ENCODE peak calls at places on chromosomes 16 and 17, in four cellular contexts. R is cardiac muscle cell, L is tibial artery, Q is heart left ventricle. S is an unnamed sample. For H3K4me1, the result is how much of the 10 kb centered on the place peaks cover.

GRCh38 chr16:84055801-84056634 is 13.4 kb upstream of the SLC38A8 start:
- DNase-seq in R (no peak), L (no peak), Q (no peak), S (no peak)

GRCh38 chr16:898761-899677 is 71.8 kb downstream of the LMF1 start:
- DNase-seq in R (no peak), L (no peak), Q (peak), S (no peak)

GRCh38 chr17:58532555-58532951 is 18.1 kb upstream of the MTMR4 start:
- DNase-seq in R (no peak), L (no peak), Q (no peak), S (no peak)

GRCh38 chr16:74574146-74574545 is 32.8 kb downstream of the GLG1 start:
- DNase-seq in R (no peak), L (no peak), Q (no peak), S (no peak)

GRCh38 chr17:78356163-78356713 is 3.6 kb downstream of the SOCS3 start:
- DNase-seq in R (peak), L (no peak), Q (no peak), S (no peak)

GRCh38 chr16:75116081-75116910 is at the start of gene LDHD:
- DNase-seq in R (peak), L (peak), Q (peak), S (peak)

GRCh38 chr16:67112591-67113399 is 3.1 kb downstream of the PHAF1 start:
- DNase-seq in R (no peak), L (no peak), Q (no peak), S (no peak)

GRCh38 chr16:79988721-79989220 is 388.2 kb upstream of the MAF start:
- DNase-seq in R (no peak), L (no peak), Q (no peak), S (no peak)

GRCh38 chr16:66634527-66635196 is 30.2 kb downstream of the CMTM3 start:
- DNase-seq in R (no peak), L (no peak), Q (no peak), S (no peak)

GRCh38 chr17:17779015-17779611 is 57.7 kb downstream of the SREBF1 start:
- DNase-seq in R (no peak), L (no peak), Q (no peak), S (no peak)

GRCh38 chr16:50547340-50547865 is 793 bp upstream of the NKD1 start:
- DNase-seq in R (peak), L (peak), Q (peak), S (no peak)

GRCh38 chr17:59165933-59166342 is 10.4 kb downstream of the PRR11 start:
- DNase-seq in R (peak), L (no peak), Q (no peak), S (no peak)

GRCh38 chr17:81426676-81427445 is 31.6 kb downstream of the BAHCC1 start:
- DNase-seq in R (no peak), L (no peak), Q (no peak), S (no peak)

GRCh38 chr16:167117-167462 is 1.3 kb downstream of the HBM start:
- DNase-seq in R (no peak), L (no peak), Q (no peak), S (no peak)

GRCh38 chr17:9044796-9045470 is 23.6 kb downstream of the NTN1 start:
- DNase-seq in R (no peak), L (no peak), Q (no peak), S (no peak)

GRCh38 chr17:7909080-7909479 is 7.0 kb downstream of the RNF227 start:
- DNase-seq in R (no peak), L (no peak), Q (no peak), S (no peak)

GRCh38 chr17:78541488-78542237 is 35.5 kb downstream of the DNAH17 start:
- DNase-seq in R (no peak), L (no peak), Q (no peak), S (no peak)

GRCh38 chr16:29816694-29817441 is 916 bp downstream of the PAGR1 start:
- DNase-seq in R (peak), L (peak), Q (peak), S (no peak)

GRCh38 chr16:8866118-8866883 is 2.5 kb downstream of the CARHSP1 start:
- DNase-seq in R (peak), L (peak), Q (no peak), S (no peak)

GRCh38 chr16:81567987-81568748 is 123.6 kb downstream of the CMIP start:
- DNase-seq in R (peak), L (no peak), Q (peak), S (no peak)

GRCh38 chr17:50534222-50534978 is 1.9 kb downstream of the EPN3 start:
- DNase-seq in R (no peak), L (no peak), Q (no peak), S (no peak)

GRCh38 chr17:6574689-6575595 is 18.6 kb upstream of the PITPNM3 start:
- DNase-seq in R (peak), L (peak), Q (no peak), S (peak)

GRCh38 chr17:80949451-80950421 is 41.9 kb upstream of the CHMP6 start:
- DNase-seq in R (no peak), L (no peak), Q (peak), S (no peak)

GRCh38 chr16:2808181-2808580 is 8.9 kb upstream of the PRSS21 start:
- DNase-seq in R (no peak), L (no peak), Q (no peak), S (no peak)

GRCh38 chr17:60135160-60135950 is 14.4 kb upstream of the CA4 start:
- DNase-seq in R (peak), L (peak), Q (peak), S (peak)

GRCh38 chr16:69073181-69073669 is 32.2 kb upstream of the HAS3 start:
- DNase-seq in R (peak), L (no peak), Q (no peak), S (peak)

DNA sequence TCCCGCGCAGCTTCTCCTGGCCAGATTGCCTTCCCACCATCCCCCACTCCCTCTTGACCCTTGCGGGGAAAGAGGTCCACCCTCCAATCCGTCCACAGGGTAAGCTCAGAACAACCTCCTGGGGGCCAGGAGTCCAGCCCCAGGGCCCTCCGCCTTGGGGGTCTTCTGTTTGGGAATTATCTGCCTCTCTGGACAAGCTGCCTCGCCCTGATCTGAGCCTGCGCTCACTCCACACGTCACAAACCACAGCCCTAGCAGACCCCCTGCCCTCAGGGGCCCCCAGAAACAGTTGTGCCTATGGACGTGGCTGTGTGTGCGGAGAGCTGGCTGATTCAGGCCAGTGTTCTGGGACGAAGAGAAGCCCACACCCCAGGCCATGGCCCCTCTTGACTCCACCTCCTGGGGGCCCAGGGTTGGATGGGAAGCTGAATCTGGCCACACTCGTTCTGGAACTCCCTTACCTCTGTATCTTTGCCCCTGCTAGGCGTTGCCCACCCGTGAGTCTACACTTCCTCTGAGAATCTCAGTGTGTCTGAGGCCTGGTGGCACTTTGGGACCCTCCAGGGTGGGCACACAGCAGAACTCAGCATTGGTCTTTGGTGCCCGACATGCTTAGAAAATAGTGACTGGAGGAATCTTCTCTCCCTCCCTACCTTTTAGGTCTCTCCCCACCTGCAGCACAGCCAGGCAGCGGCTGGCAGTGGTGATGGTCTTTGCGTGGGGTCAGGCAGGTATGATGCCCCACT is 119.9 kb upstream of the SMURF2 start:
- DNase-seq in R (no peak), L (no peak), Q (no peak), S (no peak)
- H3K4me1 ChIP-seq in R (under half), L (under half), Q (under half), S (under half)

DNA sequence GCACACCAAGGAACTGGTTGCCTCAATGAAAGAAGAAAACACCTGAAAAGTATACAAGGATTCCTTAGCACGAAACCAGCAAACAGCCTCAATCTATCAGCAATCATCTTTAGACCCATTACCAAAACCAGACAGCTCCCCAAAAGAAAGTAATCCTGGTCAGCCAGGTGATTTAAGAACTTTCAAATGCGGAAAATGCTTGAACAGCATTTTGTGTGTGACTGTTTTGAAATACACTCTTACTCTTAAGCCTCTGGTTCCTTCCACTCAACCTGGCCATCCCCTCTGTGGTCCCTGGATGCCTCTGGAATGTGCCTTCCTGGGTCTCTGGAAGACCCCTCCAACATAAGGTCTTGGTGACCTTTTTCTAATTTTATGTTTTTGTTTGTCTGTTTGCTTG is 70.5 kb upstream of the NOG start:
- DNase-seq in R (no peak), L (no peak), Q (no peak), S (no peak)
- H3K4me3 ChIP-seq in R (no peak), L (no peak), Q (no peak), S (no peak)

GRCh38 chr17:75263051-75263450 is 1.4 kb downstream of the MRPS7 start:
- DNase-seq in R (no peak), L (no peak), Q (no peak), S (no peak)
- H3K4me1 ChIP-seq in R (under half), L (under half), Q (under half), S (under half)

GRCh38 chr17:82754297-82755208 is 2.7 kb downstream of the TBCD start:
- DNase-seq in R (no peak), L (no peak), Q (no peak), S (no peak)
- H3K4me3 ChIP-seq in R (peak), L (no peak), Q (no peak), S (no peak)

GRCh38 chr16:11581677-11582076 is 5.0 kb downstream of the LITAF start:
- DNase-seq in R (no peak), L (no peak), Q (no peak), S (no peak)
- H3K4me1 ChIP-seq in R (under half), L (under half), Q (under half), S (under half)